ENCODE peak calls at places on chromosomes 2 and 18, in seven cellular contexts. W is naive B cell; A is NCI-H510A; M is SHP77; U is GM06990; D is activated CD4-positive, CD25-positive, alpha-beta regulatory T cell treated with anti-CD3 and anti-CD28 coated beads, Interleukin-2, amount 50 U/mL, for 72 hours; F is left ventricle myocardium superior. J is an unnamed sample.

GRCh38 chr2:182318466-182319309 is 108.1 kb downstream of the PDE1A start:
- DNase-seq in W (no peak), A (no peak), M (no peak), U (no peak), D (no peak), F (no peak), J (no peak)

GRCh38 chr2:67096886-67097285 is 300.2 kb upstream of the ETAA1 start:
- DNase-seq in W (no peak), A (no peak), M (no peak), U (no peak), D (no peak), F (no peak), J (no peak)

GRCh38 chr2:221555511-221555845 is 16.6 kb downstream of the EPHA4 start:
- DNase-seq in W (no peak), A (no peak), M (no peak), U (no peak), D (no peak), F (no peak), J (no peak)

GRCh38 chr18:2715990-2716389 is 60.5 kb downstream of the SMCHD1 start:
- DNase-seq in W (no peak), A (no peak), M (no peak), U (no peak), D (no peak), F (no peak), J (no peak)

GRCh38 chr2:128441341-128442052 is 122.8 kb upstream of the HS6ST1 start:
- DNase-seq in W (no peak), A (no peak), M (no peak), U (no peak), D (no peak), F (no peak), J (no peak)

GRCh38 chr2:191566347-191566746 is 111.6 kb upstream of the NABP1 start:
- DNase-seq in W (peak; percentile 57), A (peak; percentile 23), M (peak; percentile 50), U (no peak), D (peak; percentile 69), F (peak; percentile 43), J (peak; percentile 33)

GRCh38 chr2:119859528-119859927 is 99.8 kb downstream of the PTPN4 start:
- DNase-seq in W (no peak), A (no peak), M (no peak), U (no peak), D (no peak), F (no peak), J (no peak)

GRCh38 chr2:213086566-213086965 is 64.8 kb downstream of the IKZF2 start:
- DNase-seq in W (no peak), A (no peak), M (no peak), U (no peak), D (no peak), F (no peak), J (no peak)

GRCh38 chr18:44719519-44720060 is 38.9 kb downstream of the SETBP1 start:
- DNase-seq in W (no peak), A (no peak), M (no peak), U (no peak), D (no peak), F (no peak), J (no peak)

GRCh38 chr2:104897515-104898184 is 43.7 kb downstream of the POU3F3 start:
- DNase-seq in W (no peak), A (no peak), M (no peak), U (no peak), D (no peak), F (no peak), J (no peak)

GRCh38 chr2:28276076-28276618 is 116.5 kb upstream of the FOSL2 start:
- DNase-seq in W (no peak), A (no peak), M (peak; percentile 33), U (peak; percentile 46), D (no peak), F (no peak), J (peak; percentile 27)

GRCh38 chr2:220424561-220424960 is 797.1 kb downstream of the SLC4A3 start:
- DNase-seq in W (no peak), A (no peak), M (no peak), U (no peak), D (no peak), F (no peak), J (no peak)

GRCh38 chr2:138827426-138828054 is 47.4 kb upstream of the NXPH2 start:
- DNase-seq in W (peak; percentile 27), A (no peak), M (peak; percentile 17), U (peak; percentile 33), D (no peak), F (no peak), J (peak; percentile 24)

GRCh38 chr2:18771212-18771611 is 181.8 kb upstream of the NT5C1B start:
- DNase-seq in W (no peak), A (no peak), M (no peak), U (no peak), D (no peak), F (no peak), J (no peak)

GRCh38 chr2:8487461-8487932 is 194.4 kb upstream of the ID2 start:
- DNase-seq in W (no peak), A (no peak), M (no peak), U (no peak), D (no peak), F (no peak), J (no peak)

GRCh38 chr2:160952462-160952861 is 207.8 kb upstream of the TANK start:
- DNase-seq in W (no peak), A (no peak), M (peak; percentile 27), U (no peak), D (no peak), F (peak; percentile 72), J (no peak)

GRCh38 chr2:275457-275856 is 10.7 kb downstream of the ACP1 start:
- DNase-seq in W (peak; percentile 31), A (no peak), M (no peak), U (no peak), D (no peak), F (no peak), J (peak; percentile 12)

GRCh38 chr2:160940699-160941098 is 219.5 kb upstream of the TANK start:
- DNase-seq in W (no peak), A (no peak), M (no peak), U (peak; percentile 13), D (no peak), F (no peak), J (peak; percentile 7)

GRCh38 chr2:201358684-201359083 is 1.5 kb upstream of the FLACC1 start:
- DNase-seq in W (no peak), A (no peak), M (no peak), U (no peak), D (no peak), F (no peak), J (no peak)

GRCh38 chr18:22485808-22486244 is 68.1 kb upstream of the CTAGE1 start:
- DNase-seq in W (no peak), A (no peak), M (no peak), U (no peak), D (no peak), F (no peak), J (no peak)

J was measured in GM12864.